ENCODE peak calls at places on chromosome 19, in eight cellular contexts. One of them, this sample, is unnamed.

GRCh38 chr19:47075179-47075811 is 26.9 kb upstream of the TMEM160 start:
- DNase-seq in cardiac muscle cell: no peak
- DNase-seq in spleen: peak
- DNase-seq in nephron progenitor cell: no peak
- DNase-seq in NCI-H1105: no peak
- DNase-seq in thoracic aorta: no peak
- DNase-seq in caudate nucleus: no peak
- DNase-seq in HS-27A: no peak
- DNase-seq in this sample: no peak

GRCh38 chr19:11555246-11555645 is 3.8 kb downstream of the ELOF1 start:
- DNase-seq in caudate nucleus: no peak
- DNase-seq in spleen: no peak
- DNase-seq in thoracic aorta: no peak
- DNase-seq in cardiac muscle cell: no peak
- DNase-seq in NCI-H1105: no peak
- DNase-seq in HS-27A: no peak
- DNase-seq in nephron progenitor cell: no peak
- DNase-seq in this sample: no peak

GRCh38 chr19:42480335-42481095 is 37.8 kb upstream of the CXCL17 start:
- DNase-seq in NCI-H1105: no peak
- DNase-seq in cardiac muscle cell: peak
- DNase-seq in nephron progenitor cell: no peak
- DNase-seq in HS-27A: no peak
- DNase-seq in caudate nucleus: no peak
- DNase-seq in spleen: no peak
- DNase-seq in thoracic aorta: no peak
- DNase-seq in this sample: no peak

GRCh38 chr19:42201489-42202289 is 15.8 kb downstream of the DEDD2 start:
- DNase-seq in NCI-H1105: no peak
- DNase-seq in nephron progenitor cell: no peak
- DNase-seq in HS-27A: no peak
- DNase-seq in thoracic aorta: no peak
- DNase-seq in cardiac muscle cell: no peak
- DNase-seq in spleen: peak
- DNase-seq in caudate nucleus: no peak
- DNase-seq in this sample: no peak

GRCh38 chr19:3234800-3235199 is 10.3 kb downstream of the CELF5 start:
- DNase-seq in HS-27A: no peak
- DNase-seq in nephron progenitor cell: peak
- DNase-seq in NCI-H1105: no peak
- DNase-seq in cardiac muscle cell: no peak
- DNase-seq in spleen: no peak
- DNase-seq in caudate nucleus: no peak
- DNase-seq in thoracic aorta: no peak
- DNase-seq in this sample: no peak

GRCh38 chr19:56930647-56931592 is 90.4 kb upstream of the PEG3 start:
- DNase-seq in HS-27A: no peak
- DNase-seq in caudate nucleus: no peak
- DNase-seq in thoracic aorta: no peak
- DNase-seq in NCI-H1105: no peak
- DNase-seq in nephron progenitor cell: no peak
- DNase-seq in cardiac muscle cell: no peak
- DNase-seq in spleen: no peak
- DNase-seq in this sample: no peak

GRCh38 chr19:17436874-17437267 is 11.6 kb downstream of the TMEM221 start:
- DNase-seq in thoracic aorta: no peak
- DNase-seq in nephron progenitor cell: no peak
- DNase-seq in HS-27A: no peak
- DNase-seq in NCI-H1105: no peak
- DNase-seq in cardiac muscle cell: no peak
- DNase-seq in spleen: no peak
- DNase-seq in caudate nucleus: no peak
- DNase-seq in this sample: no peak

GRCh38 chr19:38735257-38735686 is 9.0 kb downstream of the CAPN12 start:
- DNase-seq in caudate nucleus: no peak
- DNase-seq in thoracic aorta: no peak
- DNase-seq in cardiac muscle cell: no peak
- DNase-seq in NCI-H1105: peak
- DNase-seq in HS-27A: no peak
- DNase-seq in nephron progenitor cell: peak
- DNase-seq in spleen: peak
- DNase-seq in this sample: no peak

GRCh38 chr19:6073858-6074708 is 36.2 kb downstream of the RFX2 start:
- DNase-seq in NCI-H1105: no peak
- DNase-seq in thoracic aorta: no peak
- DNase-seq in spleen: no peak
- DNase-seq in cardiac muscle cell: no peak
- DNase-seq in caudate nucleus: no peak
- DNase-seq in HS-27A: no peak
- DNase-seq in nephron progenitor cell: no peak
- DNase-seq in this sample: no peak

GRCh38 chr19:6032827-6033226 is 54.9 kb upstream of the RANBP3 start:
- DNase-seq in HS-27A: no peak
- DNase-seq in nephron progenitor cell: no peak
- DNase-seq in caudate nucleus: no peak
- DNase-seq in thoracic aorta: no peak
- DNase-seq in NCI-H1105: no peak
- DNase-seq in cardiac muscle cell: no peak
- DNase-seq in spleen: no peak
- DNase-seq in this sample: no peak

GRCh38 chr19:19597809-19598306 is 20.6 kb downstream of the PBX4 start:
- DNase-seq in cardiac muscle cell: no peak
- DNase-seq in HS-27A: no peak
- DNase-seq in spleen: no peak
- DNase-seq in nephron progenitor cell: no peak
- DNase-seq in thoracic aorta: no peak
- DNase-seq in NCI-H1105: no peak
- DNase-seq in caudate nucleus: no peak
- DNase-seq in this sample: no peak

GRCh38 chr19:6259312-6259861 is 20.4 kb downstream of the MLLT1 start:
- DNase-seq in thoracic aorta: no peak
- DNase-seq in HS-27A: no peak
- DNase-seq in NCI-H1105: no peak
- DNase-seq in spleen: no peak
- DNase-seq in nephron progenitor cell: no peak
- DNase-seq in caudate nucleus: no peak
- DNase-seq in cardiac muscle cell: no peak
- DNase-seq in this sample: no peak

GRCh38 chr19:46952874-46953273 is 66.8 kb upstream of the NPAS1 start:
- DNase-seq in thoracic aorta: no peak
- DNase-seq in HS-27A: no peak
- DNase-seq in spleen: no peak
- DNase-seq in nephron progenitor cell: no peak
- DNase-seq in cardiac muscle cell: no peak
- DNase-seq in caudate nucleus: no peak
- DNase-seq in NCI-H1105: no peak
- DNase-seq in this sample: no peak

GRCh38 chr19:30326076-30326710 is 46.0 kb upstream of the ZNF536 start:
- DNase-seq in cardiac muscle cell: no peak
- DNase-seq in HS-27A: no peak
- DNase-seq in caudate nucleus: no peak
- DNase-seq in NCI-H1105: no peak
- DNase-seq in nephron progenitor cell: no peak
- DNase-seq in spleen: no peak
- DNase-seq in thoracic aorta: no peak
- DNase-seq in this sample: no peak

GRCh38 chr19:8609210-8610040 is 1.1 kb downstream of the ADAMTS10 start:
- DNase-seq in spleen: no peak
- DNase-seq in caudate nucleus: no peak
- DNase-seq in cardiac muscle cell: peak
- DNase-seq in thoracic aorta: peak
- DNase-seq in NCI-H1105: no peak
- DNase-seq in nephron progenitor cell: peak
- DNase-seq in HS-27A: no peak
- DNase-seq in this sample: peak

GRCh38 chr19:48152552-48152951 is 17.6 kb downstream of the LIG1 start:
- DNase-seq in thoracic aorta: no peak
- DNase-seq in spleen: peak
- DNase-seq in NCI-H1105: peak
- DNase-seq in HS-27A: peak
- DNase-seq in nephron progenitor cell: peak
- DNase-seq in caudate nucleus: peak
- DNase-seq in cardiac muscle cell: peak
- DNase-seq in this sample: peak

GRCh38 chr19:44765949-44766335 is 11.7 kb upstream of the CBLC start:
- DNase-seq in spleen: no peak
- DNase-seq in HS-27A: no peak
- DNase-seq in cardiac muscle cell: no peak
- DNase-seq in NCI-H1105: no peak
- DNase-seq in thoracic aorta: no peak
- DNase-seq in nephron progenitor cell: no peak
- DNase-seq in caudate nucleus: no peak
- DNase-seq in this sample: no peak

GRCh38 chr19:27729332-27729731 is 1483.6 kb downstream of the UQCRFS1 start:
- DNase-seq in spleen: no peak
- DNase-seq in cardiac muscle cell: no peak
- DNase-seq in NCI-H1105: no peak
- DNase-seq in caudate nucleus: no peak
- DNase-seq in thoracic aorta: no peak
- DNase-seq in nephron progenitor cell: no peak
- DNase-seq in HS-27A: no peak
- DNase-seq in this sample: no peak

GRCh38 chr19:47486900-47487299 is 2.9 kb upstream of the KPTN start:
- DNase-seq in NCI-H1105: no peak
- DNase-seq in cardiac muscle cell: no peak
- DNase-seq in spleen: no peak
- DNase-seq in thoracic aorta: no peak
- DNase-seq in HS-27A: no peak
- DNase-seq in caudate nucleus: no peak
- DNase-seq in nephron progenitor cell: no peak
- DNase-seq in this sample: no peak

GRCh38 chr19:11722414-11722813 is 16.3 kb downstream of the ZNF823 start:
- DNase-seq in caudate nucleus: no peak
- DNase-seq in NCI-H1105: no peak
- DNase-seq in nephron progenitor cell: no peak
- DNase-seq in spleen: no peak
- DNase-seq in cardiac muscle cell: no peak
- DNase-seq in thoracic aorta: no peak
- DNase-seq in HS-27A: no peak
- DNase-seq in this sample: no peak

GRCh38 chr19:16261584-16262370 is 62.8 kb upstream of the KLF2 start:
- DNase-seq in NCI-H1105: no peak
- DNase-seq in cardiac muscle cell: no peak
- DNase-seq in thoracic aorta: no peak
- DNase-seq in HS-27A: no peak
- DNase-seq in nephron progenitor cell: no peak
- DNase-seq in spleen: no peak
- DNase-seq in caudate nucleus: no peak
- DNase-seq in this sample: no peak

This sample was measured in frontal cortex.